ENCODE peak calls at places on chromosomes 2 and 18, in five cellular contexts. T is HCT116, Z is HepG2, R is K562, S is GM12878. C is an unnamed sample.

GRCh38 chr2:188292446-188293239 is 969 bp downstream of the GULP1 start:
- DNase-seq in T (peak; percentile 81), Z (no peak), R (peak; percentile 39), S (no peak), C (peak; percentile 78)

GRCh38 chr2:127096280-127096679 is 10.7 kb downstream of the BIN1 start:
- DNase-seq in T (no peak), Z (no peak), R (no peak), S (no peak), C (no peak)

GRCh38 chr2:236753611-236754010 is 184.0 kb downstream of the ACKR3 start:
- DNase-seq in T (no peak), Z (no peak), R (no peak), S (no peak), C (no peak)

GRCh38 chr2:202418027-202418426 is 41.9 kb downstream of the BMPR2 start:
- DNase-seq in T (no peak), Z (no peak), R (no peak), S (no peak), C (peak; percentile 47)

GRCh38 chr2:153873062-153874048 is 1.6 kb downstream of the GALNT13 start:
- DNase-seq in T (no peak), Z (no peak), R (no peak), S (no peak), C (peak; percentile 37)

GRCh38 chr2:120751553-120751952 is 15.9 kb downstream of the GLI2 start:
- DNase-seq in T (no peak), Z (no peak), R (no peak), S (no peak), C (no peak)

GRCh38 chr2:173118385-173118784 is 42.7 kb downstream of the MAP3K20 start:
- DNase-seq in T (no peak), Z (no peak), R (no peak), S (no peak), C (no peak)

GRCh38 chr2:237909801-237910475 is 50.5 kb downstream of the RAMP1 start:
- DNase-seq in T (no peak), Z (no peak), R (no peak), S (no peak), C (no peak)

GRCh38 chr2:32553829-32554432 is 73.9 kb upstream of the TTC27 start:
- DNase-seq in T (peak; percentile 12), Z (peak; percentile 43), R (peak; percentile 43), S (peak; percentile 19), C (peak; percentile 57)

GRCh38 chr18:59029663-59030421 is 109.8 kb upstream of the SEC11C start:
- DNase-seq in T (no peak), Z (no peak), R (no peak), S (no peak), C (no peak)

GRCh38 chr2:233451950-233452349 is 97.7 kb downstream of the DGKD start:
- DNase-seq in T (no peak), Z (no peak), R (peak; percentile 53), S (no peak), C (no peak)

GRCh38 chr2:221371347-221371746 is 200.8 kb downstream of the EPHA4 start:
- DNase-seq in T (no peak), Z (no peak), R (no peak), S (no peak), C (no peak)

GRCh38 chr2:40332096-40332826 is 119.6 kb downstream of the SLC8A1 start:
- DNase-seq in T (no peak), Z (no peak), R (no peak), S (no peak), C (peak; percentile 15)

DNA sequence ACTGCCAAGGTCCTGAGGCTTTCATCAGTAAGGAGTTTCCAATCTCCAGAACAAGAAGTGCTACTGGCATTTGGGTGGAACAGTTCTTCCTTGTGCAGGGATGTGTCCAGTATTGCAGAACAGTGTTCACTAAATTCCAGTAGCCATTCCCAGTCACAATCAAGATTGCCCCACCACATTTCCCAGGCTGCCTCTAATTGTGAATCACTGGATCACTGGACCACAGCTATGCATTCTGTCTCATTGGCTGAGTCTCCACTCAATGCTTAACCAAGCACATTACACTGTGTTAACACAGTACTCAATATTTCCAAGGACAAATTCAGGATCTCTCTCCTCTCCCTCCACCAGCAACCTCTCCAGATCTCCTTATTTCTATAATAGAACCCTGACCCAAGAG is 160.2 kb upstream of the CCDC150 start:
- DNase-seq in T (no peak), Z (no peak), R (no peak), S (no peak), C (no peak)
- TF ChIP-seq JUND in T (no peak), Z (no peak), R (no peak), S (no peak), C (no peak)

GRCh38 chr2:66897181-66897580 is 462.3 kb downstream of the MEIS1 start:
- DNase-seq in T (no peak), Z (no peak), R (no peak), S (no peak), C (no peak)

GRCh38 chr2:66897676-66898280 is 462.9 kb downstream of the MEIS1 start:
- DNase-seq in T (no peak), Z (no peak), R (no peak), S (no peak), C (no peak)

GRCh38 chr2:66901344-66901743 is 466.4 kb downstream of the MEIS1 start:
- DNase-seq in T (no peak), Z (no peak), R (no peak), S (no peak), C (no peak)

GRCh38 chr2:66899109-66899508 is 464.2 kb downstream of the MEIS1 start:
- DNase-seq in T (no peak), Z (no peak), R (no peak), S (no peak), C (no peak)

GRCh38 chr2:66899648-66900047 is 464.7 kb downstream of the MEIS1 start:
- DNase-seq in T (no peak), Z (no peak), R (no peak), S (no peak), C (no peak)
- TF ChIP-seq REST in T (no peak), Z (no peak), R (no peak), S (no peak), C (no peak)

GRCh38 chr18:48314694-48315093 is 94.5 kb downstream of the ZBTB7C start:
- DNase-seq in T (no peak), Z (no peak), R (no peak), S (no peak), C (no peak)
- TF ChIP-seq JUND in T (no peak), Z (no peak), R (no peak), S (no peak), C (no peak)

DNA sequence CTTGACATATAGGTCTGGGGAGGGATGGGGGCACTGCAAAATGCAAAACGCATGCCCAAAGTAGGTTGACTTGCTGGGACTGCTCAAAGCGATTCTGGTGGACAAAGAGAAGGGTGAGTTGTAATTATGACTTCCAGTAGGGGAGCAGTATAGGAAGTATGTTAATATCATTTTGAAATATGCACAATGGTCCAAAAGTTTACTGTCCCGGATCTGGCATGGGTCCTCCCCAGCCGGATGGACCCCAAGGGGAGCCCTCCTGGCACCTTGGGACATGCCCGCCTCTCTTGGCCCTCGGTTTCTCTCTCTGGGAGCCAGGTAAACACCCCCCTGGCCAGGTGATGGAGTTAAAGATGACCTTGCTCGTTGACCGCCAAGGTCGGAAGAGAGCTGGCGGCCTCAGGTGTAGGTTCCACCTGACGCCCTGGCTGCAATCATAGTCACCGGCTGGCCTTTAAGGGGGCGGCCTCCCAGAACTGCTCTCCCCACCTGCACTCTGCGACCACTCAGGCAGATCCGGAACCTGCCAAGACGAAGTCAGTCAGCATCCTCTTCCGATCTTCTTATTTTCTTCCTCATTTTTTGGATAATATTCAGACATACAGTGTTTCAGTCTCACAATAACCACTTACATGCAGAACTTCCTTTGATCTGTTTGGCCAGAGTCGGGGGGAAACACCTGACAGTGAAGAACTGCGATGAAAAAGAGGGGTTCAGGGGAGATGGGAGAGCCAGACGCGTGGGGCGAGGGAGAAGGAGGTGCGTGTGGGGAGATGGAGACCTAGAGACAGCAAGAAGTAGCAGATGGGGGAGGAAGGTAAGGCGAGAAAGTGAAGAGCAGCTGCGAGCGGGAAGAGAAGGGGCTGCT is 148.3 kb downstream of the MEIS1 start:
- DNase-seq in T (no peak), Z (no peak), R (no peak), S (no peak), C (no peak)
- TF ChIP-seq REST in T (no peak), Z (no peak), R (no peak), S (no peak), C (no peak)

GRCh38 chr2:45069711-45070664 is 60.7 kb upstream of the SIX2 start:
- DNase-seq in T (no peak), Z (no peak), R (no peak), S (no peak), C (no peak)
- TF ChIP-seq JUND in T (no peak), Z (no peak), R (no peak), S (no peak), C (no peak)

C was measured in SK-N-SH.